ENCODE peak calls at places on chromosomes 5 and 9, in five cellular contexts. One of them, this sample, is unnamed.
A peak's percentile ranks its signal among the peaks of the same experiment; 100 is the strongest.

GRCh38 chr9:86080112-86080579 is 19.2 kb downstream of the GOLM1 start:
- DNase-seq in H9: no peak
- DNase-seq in BJ: no peak
- DNase-seq in fibroblast of lung: no peak
- DNase-seq in type B pancreatic cell: no peak
- DNase-seq in this sample: no peak

GRCh38 chr5:168434746-168435321 is 51.4 kb upstream of the RARS1 start:
- DNase-seq in H9: no peak
- DNase-seq in type B pancreatic cell: no peak
- DNase-seq in fibroblast of lung: peak; percentile 81
- DNase-seq in BJ: no peak
- DNase-seq in this sample: no peak

GRCh38 chr9:93235278-93235960 is 51.5 kb downstream of the WNK2 start:
- DNase-seq in fibroblast of lung: no peak
- DNase-seq in BJ: no peak
- DNase-seq in type B pancreatic cell: no peak
- DNase-seq in H9: no peak
- DNase-seq in this sample: no peak

GRCh38 chr9:128719919-128720605 is 3.9 kb downstream of the ZDHHC12 start:
- DNase-seq in fibroblast of lung: no peak
- DNase-seq in BJ: no peak
- DNase-seq in type B pancreatic cell: no peak
- DNase-seq in H9: no peak
- DNase-seq in this sample: no peak

GRCh38 chr5:37665272-37665671 is 174.6 kb downstream of the GDNF start:
- DNase-seq in type B pancreatic cell: no peak
- DNase-seq in fibroblast of lung: peak; percentile 57
- DNase-seq in BJ: no peak
- DNase-seq in H9: no peak
- DNase-seq in this sample: no peak

GRCh38 chr5:560792-561166 is 36.5 kb upstream of the SLC9A3 start:
- DNase-seq in BJ: no peak
- DNase-seq in fibroblast of lung: no peak
- DNase-seq in H9: no peak
- DNase-seq in type B pancreatic cell: no peak
- DNase-seq in this sample: no peak

GRCh38 chr9:119114681-119115080 is 254.6 kb downstream of the BRINP1 start:
- DNase-seq in fibroblast of lung: no peak
- DNase-seq in type B pancreatic cell: no peak
- DNase-seq in BJ: no peak
- DNase-seq in H9: no peak
- DNase-seq in this sample: no peak

GRCh38 chr9:26058111-26058895 is 380.1 kb upstream of the TUSC1 start:
- DNase-seq in BJ: no peak
- DNase-seq in H9: no peak
- DNase-seq in type B pancreatic cell: no peak
- DNase-seq in fibroblast of lung: peak; percentile 59
- DNase-seq in this sample: no peak

GRCh38 chr5:32964246-32964645 is 253.1 kb downstream of the NPR3 start:
- DNase-seq in fibroblast of lung: peak; percentile 38
- DNase-seq in BJ: no peak
- DNase-seq in H9: no peak
- DNase-seq in type B pancreatic cell: no peak
- DNase-seq in this sample: no peak

GRCh38 chr5:36723921-36724320 is 117.5 kb downstream of the SLC1A3 start:
- DNase-seq in BJ: no peak
- DNase-seq in type B pancreatic cell: no peak
- DNase-seq in H9: no peak
- DNase-seq in fibroblast of lung: no peak
- DNase-seq in this sample: no peak

GRCh38 chr5:136032564-136032963 is 3.8 kb downstream of the TGFBI start:
- DNase-seq in H9: no peak
- DNase-seq in BJ: no peak
- DNase-seq in fibroblast of lung: peak; percentile 79
- DNase-seq in type B pancreatic cell: no peak
- DNase-seq in this sample: peak; percentile 61

GRCh38 chr9:129166962-129167557 is 11.0 kb downstream of the IER5L start:
- DNase-seq in fibroblast of lung: peak; percentile 81
- DNase-seq in type B pancreatic cell: no peak
- DNase-seq in BJ: no peak
- DNase-seq in H9: peak; percentile 86
- DNase-seq in this sample: peak; percentile 89

GRCh38 chr5:74947961-74948613 is 81.9 kb upstream of the FAM169A start:
- DNase-seq in fibroblast of lung: peak; percentile 9
- DNase-seq in type B pancreatic cell: no peak
- DNase-seq in BJ: no peak
- DNase-seq in H9: peak; percentile 33
- DNase-seq in this sample: no peak

GRCh38 chr5:15516486-15516885 is 16.5 kb downstream of the FBXL7 start:
- DNase-seq in type B pancreatic cell: no peak
- DNase-seq in H9: no peak
- DNase-seq in BJ: no peak
- DNase-seq in fibroblast of lung: no peak
- DNase-seq in this sample: no peak

GRCh38 chr9:123710299-123710698 is 219.6 kb downstream of the DENND1A start:
- DNase-seq in H9: no peak
- DNase-seq in BJ: no peak
- DNase-seq in fibroblast of lung: peak; percentile 95
- DNase-seq in type B pancreatic cell: no peak
- DNase-seq in this sample: no peak

GRCh38 chr9:115165233-115165632 is 47.3 kb upstream of the TNC start:
- DNase-seq in H9: no peak
- DNase-seq in BJ: no peak
- DNase-seq in type B pancreatic cell: no peak
- DNase-seq in fibroblast of lung: no peak
- DNase-seq in this sample: no peak

GRCh38 chr5:143985832-143986485 is 174.0 kb downstream of the HMHB1 start:
- DNase-seq in fibroblast of lung: peak; percentile 91
- DNase-seq in type B pancreatic cell: no peak
- DNase-seq in BJ: peak; percentile 46
- DNase-seq in H9: no peak
- DNase-seq in this sample: no peak

GRCh38 chr9:131530546-131530929 is 525 bp downstream of the UCK1 start:
- DNase-seq in H9: no peak
- DNase-seq in type B pancreatic cell: no peak
- DNase-seq in fibroblast of lung: peak; percentile 18
- DNase-seq in BJ: no peak
- DNase-seq in this sample: no peak

GRCh38 chr5:127340606-127341005 is 50.0 kb downstream of the MEGF10 start:
- DNase-seq in H9: no peak
- DNase-seq in fibroblast of lung: no peak
- DNase-seq in BJ: no peak
- DNase-seq in type B pancreatic cell: no peak
- DNase-seq in this sample: no peak

GRCh38 chr5:10288600-10289213 is 19.0 kb downstream of the CMBL start:
- DNase-seq in type B pancreatic cell: no peak
- DNase-seq in fibroblast of lung: no peak
- DNase-seq in BJ: no peak
- DNase-seq in H9: no peak
- DNase-seq in this sample: no peak

GRCh38 chr9:5563886-5564285 is 53.6 kb downstream of the PDCD1LG2 start:
- DNase-seq in H9: no peak
- DNase-seq in BJ: no peak
- DNase-seq in type B pancreatic cell: no peak
- DNase-seq in fibroblast of lung: peak; percentile 81
- DNase-seq in this sample: no peak

GRCh38 chr5:39016587-39017275 is 57.5 kb downstream of the RICTOR start:
- DNase-seq in H9: no peak
- DNase-seq in BJ: no peak
- DNase-seq in type B pancreatic cell: no peak
- DNase-seq in fibroblast of lung: peak; percentile 33
- DNase-seq in this sample: no peak

GRCh38 chr9:136081113-136081825 is 13.8 kb downstream of the NACC2 start:
- DNase-seq in H9: peak; percentile 28
- DNase-seq in BJ: no peak
- DNase-seq in fibroblast of lung: no peak
- DNase-seq in type B pancreatic cell: no peak
- DNase-seq in this sample: no peak

GRCh38 chr5:112646139-112646941 is 91.3 kb upstream of the APC start:
- DNase-seq in BJ: no peak
- DNase-seq in type B pancreatic cell: no peak
- DNase-seq in fibroblast of lung: no peak
- DNase-seq in H9: no peak
- DNase-seq in this sample: no peak

GRCh38 chr5:143173139-143173889 is 230.2 kb downstream of the NR3C1 start:
- DNase-seq in BJ: no peak
- DNase-seq in type B pancreatic cell: no peak
- DNase-seq in H9: no peak
- DNase-seq in fibroblast of lung: no peak
- DNase-seq in this sample: no peak

GRCh38 chr5:191036-191948 is at the start of gene LRRC14B:
- DNase-seq in BJ: no peak
- DNase-seq in type B pancreatic cell: no peak
- DNase-seq in fibroblast of lung: no peak
- DNase-seq in H9: no peak
- DNase-seq in this sample: no peak

GRCh38 chr5:36040651-36041536 is 25.8 kb downstream of the UGT3A2 start:
- DNase-seq in BJ: no peak
- DNase-seq in H9: no peak
- DNase-seq in fibroblast of lung: no peak
- DNase-seq in type B pancreatic cell: no peak
- DNase-seq in this sample: no peak

GRCh38 chr5:145511351-145511750 is 323.8 kb downstream of the PRELID2 start:
- DNase-seq in BJ: no peak
- DNase-seq in type B pancreatic cell: no peak
- DNase-seq in H9: no peak
- DNase-seq in fibroblast of lung: peak; percentile 39
- DNase-seq in this sample: no peak

GRCh38 chr5:76813982-76814562 is 4.8 kb upstream of the F2RL1 start:
- DNase-seq in H9: no peak
- DNase-seq in BJ: peak; percentile 84
- DNase-seq in fibroblast of lung: peak; percentile 99
- DNase-seq in type B pancreatic cell: no peak
- DNase-seq in this sample: no peak

GRCh38 chr5:129271309-129271708 is 176.8 kb downstream of the ISOC1 start:
- DNase-seq in H9: peak; percentile 60
- DNase-seq in type B pancreatic cell: no peak
- DNase-seq in BJ: no peak
- DNase-seq in fibroblast of lung: no peak
- DNase-seq in this sample: no peak
- TF ChIP-seq CTCF in H9: peak; percentile 68
- TF ChIP-seq CTCF in type B pancreatic cell: peak; percentile 30
- TF ChIP-seq CTCF in BJ: no peak
- TF ChIP-seq CTCF in fibroblast of lung: peak; percentile 13
- TF ChIP-seq CTCF in this sample: no peak

DNA sequence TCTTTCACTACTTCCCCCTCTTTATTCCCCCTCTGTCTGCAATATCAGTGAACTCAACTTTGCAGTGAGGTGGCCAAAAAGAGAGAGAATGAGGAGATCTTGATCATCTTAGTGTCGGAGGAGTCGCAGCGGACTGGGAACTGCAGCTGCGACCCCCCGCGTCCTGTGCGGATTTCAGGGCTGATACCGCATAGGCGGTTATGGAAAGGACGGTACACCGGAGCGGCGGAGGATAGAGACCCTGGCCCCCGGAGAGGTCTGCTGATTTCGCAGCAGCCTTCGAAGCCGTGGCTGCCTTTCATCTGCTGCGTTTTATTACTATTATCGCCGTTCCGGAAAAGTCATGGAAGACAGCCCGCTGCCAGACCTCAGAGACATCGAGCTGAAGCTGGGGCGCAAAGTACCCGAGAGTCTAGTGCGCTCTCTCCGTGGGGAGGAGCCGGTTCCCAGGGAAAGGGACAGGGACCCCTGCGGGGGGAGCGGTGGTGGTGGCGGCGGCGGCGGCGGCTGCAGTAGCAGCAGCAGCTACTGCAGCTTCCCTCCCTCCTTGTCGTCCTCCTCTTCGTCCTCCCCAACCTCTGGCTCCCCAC is 648 bp downstream of the LURAP1L start:
- DNase-seq in H9: peak; percentile 53
- DNase-seq in type B pancreatic cell: no peak
- DNase-seq in fibroblast of lung: peak; percentile 25
- DNase-seq in BJ: no peak
- DNase-seq in this sample: no peak
- TF ChIP-seq CTCF in H9: no peak
- TF ChIP-seq CTCF in type B pancreatic cell: no peak
- TF ChIP-seq CTCF in fibroblast of lung: no peak
- TF ChIP-seq CTCF in BJ: no peak
- TF ChIP-seq CTCF in this sample: no peak

GRCh38 chr9:133186736-133187135 is 22.3 kb downstream of the OBP2B start:
- DNase-seq in H9: no peak
- DNase-seq in type B pancreatic cell: no peak
- DNase-seq in BJ: no peak
- DNase-seq in fibroblast of lung: no peak
- DNase-seq in this sample: no peak

GRCh38 chr9:133187561-133188005 is 21.5 kb downstream of the OBP2B start:
- DNase-seq in BJ: no peak
- DNase-seq in H9: no peak
- DNase-seq in fibroblast of lung: no peak
- DNase-seq in type B pancreatic cell: no peak
- DNase-seq in this sample: no peak

GRCh38 chr9:133188843-133189180 is 20.2 kb downstream of the OBP2B start:
- DNase-seq in fibroblast of lung: no peak
- DNase-seq in type B pancreatic cell: no peak
- DNase-seq in BJ: no peak
- DNase-seq in H9: no peak
- DNase-seq in this sample: no peak

GRCh38 chr9:133189826-133190225 is 19.2 kb downstream of the OBP2B start:
- DNase-seq in BJ: no peak
- DNase-seq in H9: no peak
- DNase-seq in fibroblast of lung: no peak
- DNase-seq in type B pancreatic cell: no peak
- DNase-seq in this sample: no peak

DNA sequence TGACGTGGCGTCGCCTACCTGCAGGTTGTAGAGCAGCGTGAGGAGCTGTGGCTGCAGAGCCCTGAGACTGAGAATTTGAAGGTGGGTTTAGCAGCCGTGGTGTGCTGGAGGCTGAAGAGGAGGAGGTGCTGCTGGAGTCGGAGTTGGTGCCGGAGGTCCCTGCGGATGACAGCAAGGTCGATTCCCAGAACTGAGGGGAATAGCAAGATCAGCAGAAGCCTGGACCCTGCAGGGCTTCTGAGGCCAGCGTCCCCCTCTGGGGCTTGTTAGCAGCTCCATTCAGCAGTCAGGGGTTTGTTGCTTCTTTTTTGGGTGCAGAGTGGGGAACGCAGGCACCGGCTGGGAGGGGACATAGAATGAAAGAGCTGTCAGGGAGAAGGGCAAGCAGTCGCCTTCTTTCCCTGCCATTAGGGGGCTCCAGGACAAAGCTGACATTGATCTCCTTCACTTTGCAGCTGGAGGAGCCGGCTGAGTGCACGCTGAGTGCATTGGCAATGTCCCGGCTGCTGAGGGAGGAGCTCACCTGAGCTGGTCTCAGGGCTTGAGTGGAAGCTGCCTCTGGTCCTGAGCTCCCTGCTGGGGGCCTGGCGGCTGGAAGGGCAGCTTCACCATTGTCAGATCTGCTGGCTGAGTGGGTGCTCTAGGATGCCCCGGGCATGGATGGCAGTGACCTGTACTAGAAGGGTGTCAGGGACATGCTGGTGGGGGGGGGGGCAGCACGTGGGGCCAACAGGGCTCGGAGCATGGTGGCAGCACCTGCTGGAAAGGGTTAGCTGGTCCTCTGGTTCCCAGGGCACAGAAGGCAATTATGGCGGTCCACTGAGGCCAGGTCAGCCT is 20.8 kb downstream of the OBP2B start:
- DNase-seq in H9: peak; percentile 86
- DNase-seq in BJ: no peak
- DNase-seq in type B pancreatic cell: no peak
- DNase-seq in fibroblast of lung: no peak
- DNase-seq in this sample: no peak
- TF ChIP-seq CTCF in H9: peak; percentile 66
- TF ChIP-seq CTCF in BJ: peak; percentile 29
- TF ChIP-seq CTCF in type B pancreatic cell: peak; percentile 58
- TF ChIP-seq CTCF in fibroblast of lung: no peak
- TF ChIP-seq CTCF in this sample: no peak

GRCh38 chr9:77177143-77177893 is at the start of gene VPS13A:
- DNase-seq in fibroblast of lung: peak; percentile 91
- DNase-seq in BJ: peak; percentile 56
- DNase-seq in type B pancreatic cell: peak; percentile 94
- DNase-seq in H9: peak; percentile 99
- DNase-seq in this sample: peak; percentile 97
- TF ChIP-seq CTCF in fibroblast of lung: peak; percentile 12
- TF ChIP-seq CTCF in BJ: peak; percentile 31
- TF ChIP-seq CTCF in type B pancreatic cell: peak; percentile 38
- TF ChIP-seq CTCF in H9: peak; percentile 32
- TF ChIP-seq CTCF in this sample: no peak